ENCODE peak calls at places on chromosomes 2 and 18, in seven cellular contexts. D is A549, I is sigmoid colon, R is lower lobe of right lung, W is adipocyte, O is IMR-90, U is GM23248. B is an unnamed sample.

GRCh38 chr18:41989508-41989907 is 34.5 kb downstream of the PIK3C3 start:
- DNase-seq in D (no peak), I (no peak), U (no peak), W (no peak), R (no peak), O (no peak), B (no peak)

GRCh38 chr18:48776161-48776555 is 174.6 kb downstream of the SMAD7 start:
- DNase-seq in W (no peak), I (no peak), R (peak; percentile 39), O (no peak), U (no peak), D (no peak), B (no peak)

GRCh38 chr2:27400348-27401135 is 8.8 kb downstream of the PPM1G start:
- DNase-seq in D (no peak), I (no peak), U (peak; percentile 23), O (no peak), W (no peak), R (no peak), B (no peak)

GRCh38 chr2:120761164-120761861 is 25.6 kb downstream of the GLI2 start:
- DNase-seq in U (no peak), O (no peak), D (no peak), W (no peak), I (peak; percentile 58), R (peak; percentile 21), B (no peak)

GRCh38 chr2:206765242-206766056 is at the start of the genes FASTKD2 and MDH1B:
- DNase-seq in I (peak; percentile 95), R (peak; percentile 90), W (peak; percentile 97), O (peak; percentile 97), U (peak; percentile 100), D (peak; percentile 72), B (peak; percentile 94)

GRCh38 chr2:45554073-45554742 is 56.9 kb downstream of the SRBD1 start:
- DNase-seq in D (no peak), W (peak; percentile 46), U (peak; percentile 67), O (peak; percentile 62), R (no peak), I (no peak), B (peak; percentile 34)

GRCh38 chr2:60534034-60534393 is 19.4 kb downstream of the BCL11A start:
- DNase-seq in U (no peak), D (no peak), O (no peak), W (no peak), R (no peak), I (no peak), B (no peak)

GRCh38 chr2:6865346-6866238 is at the start of gene CMPK2:
- DNase-seq in I (peak; percentile 78), R (peak; percentile 90), O (peak; percentile 9), U (peak; percentile 68), W (peak; percentile 86), D (peak; percentile 50), B (peak; percentile 90)

GRCh38 chr2:195649629-195650190 is 7.3 kb upstream of the SLC39A10 start:
- DNase-seq in O (no peak), W (no peak), R (no peak), U (no peak), D (no peak), I (no peak), B (no peak)

GRCh38 chr18:74489631-74490030 is 6.5 kb upstream of the CNDP2 start:
- DNase-seq in W (peak; percentile 25), U (peak; percentile 43), I (no peak), O (peak; percentile 46), D (no peak), R (no peak), B (no peak)

GRCh38 chr2:227460079-227460485 is 11.9 kb upstream of the AGFG1 start:
- DNase-seq in O (peak; percentile 65), I (no peak), D (no peak), U (peak; percentile 58), R (no peak), W (no peak), B (peak; percentile 77)

GRCh38 chr2:24123212-24124002 is at the start of the genes FAM228B and PFN4:
- DNase-seq in D (peak; percentile 89), R (peak; percentile 93), U (peak; percentile 88), I (peak; percentile 95), O (peak; percentile 76), W (peak; percentile 94), B (peak; percentile 96)

GRCh38 chr2:72024451-72025175 is 123.0 kb downstream of the CYP26B1 start:
- DNase-seq in O (no peak), R (no peak), W (no peak), D (no peak), I (no peak), U (no peak), B (no peak)

GRCh38 chr2:190837991-190838390 is 42.6 kb upstream of the GLS start:
- DNase-seq in U (peak; percentile 56), R (no peak), I (no peak), W (peak; percentile 55), D (no peak), O (no peak), B (no peak)

GRCh38 chr2:175156534-175156933 is 11.5 kb downstream of the ATF2 start:
- DNase-seq in D (no peak), W (no peak), O (no peak), R (no peak), U (no peak), I (no peak), B (peak; percentile 1)

GRCh38 chr2:26099933-26100332 is 66.0 kb downstream of the RAB10 start:
- DNase-seq in O (no peak), U (no peak), I (no peak), D (no peak), R (no peak), W (no peak), B (no peak)

GRCh38 chr18:45231606-45232005 is 383.7 kb upstream of the SLC14A2 start:
- DNase-seq in O (peak; percentile 52), D (no peak), R (no peak), I (no peak), U (peak; percentile 23), W (no peak), B (no peak)

GRCh38 chr2:120763516-120763915 is 27.8 kb downstream of the GLI2 start:
- DNase-seq in U (no peak), W (no peak), R (peak; percentile 42), D (peak; percentile 33), O (no peak), I (peak; percentile 63), B (no peak)

GRCh38 chr2:12858786-12859185 is 142.1 kb downstream of the TRIB2 start:
- DNase-seq in I (no peak), O (no peak), W (no peak), U (peak; percentile 18), R (no peak), D (no peak), B (no peak)

GRCh38 chr2:12862541-12862940 is 145.8 kb downstream of the TRIB2 start:
- DNase-seq in W (peak; percentile 18), U (no peak), I (no peak), O (no peak), R (no peak), D (no peak), B (no peak)

GRCh38 chr2:12863937-12864336 is 147.2 kb downstream of the TRIB2 start:
- DNase-seq in U (no peak), R (no peak), O (no peak), W (no peak), D (no peak), I (no peak), B (no peak)

GRCh38 chr2:12857891-12858290 is 141.2 kb downstream of the TRIB2 start:
- DNase-seq in O (no peak), D (no peak), I (no peak), U (no peak), W (no peak), R (no peak), B (no peak)

DNA sequence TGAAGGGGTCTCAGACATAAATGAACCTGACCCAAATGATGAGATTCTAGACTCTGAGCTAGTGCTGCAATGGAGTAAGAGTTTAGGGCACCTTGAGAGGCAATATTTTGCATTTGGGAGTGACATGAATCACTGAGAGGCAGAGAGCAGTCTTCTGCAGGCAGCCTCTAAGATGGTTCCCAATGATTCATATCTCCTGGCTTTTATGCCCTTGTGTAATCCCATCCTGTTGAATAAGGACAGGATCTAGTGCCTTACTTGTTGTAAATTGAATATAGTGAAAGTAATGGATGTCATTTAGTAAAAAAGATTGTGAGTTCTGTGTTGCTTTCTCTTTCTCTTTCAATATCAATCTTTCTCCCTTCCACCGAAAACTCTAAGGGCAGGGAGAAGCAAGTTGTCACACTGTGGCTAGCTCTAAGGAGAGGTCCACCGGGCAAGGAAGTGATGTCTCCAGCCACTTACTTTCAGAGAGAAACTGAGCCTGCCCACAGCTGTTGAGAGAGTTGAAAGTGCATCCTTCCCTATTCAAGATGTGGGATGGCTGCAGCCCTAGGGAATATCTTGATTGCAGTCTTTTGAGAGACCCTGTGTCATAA is 144.7 kb downstream of the TRIB2 start:
- DNase-seq in U (peak; percentile 88), I (no peak), R (no peak), W (peak; percentile 50), D (no peak), O (peak; percentile 78), B (no peak)
- H3K9me3 ChIP-seq in U (no peaks in the 10 kb centered on the region), I (no peaks in the 10 kb centered on the region), R (peaks cover 10% of the 10 kb centered on the region), W (peaks cover 13% of the 10 kb centered on the region), D (peaks cover 3% of the 10 kb centered on the region), O (peaks cover 7% of the 10 kb centered on the region), B (peaks cover 5% of the 10 kb centered on the region)

DNA sequence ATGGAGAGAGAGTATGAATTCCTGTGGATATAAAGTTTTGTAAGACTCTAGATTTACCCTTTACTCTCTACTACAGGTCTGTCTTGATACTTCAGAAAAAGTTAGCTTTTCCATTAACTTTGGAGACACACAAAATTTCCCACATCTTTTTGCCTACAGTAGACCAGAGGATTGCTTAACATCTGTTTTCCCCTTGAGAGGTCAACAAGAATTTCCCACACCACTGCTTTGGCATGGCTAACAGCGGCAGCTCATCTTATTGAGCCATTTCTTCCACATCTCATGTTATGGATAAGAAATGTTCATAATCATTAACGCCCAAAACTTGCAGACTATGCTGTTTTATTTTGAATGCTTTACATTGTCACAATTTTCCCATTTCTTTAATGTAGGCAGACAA is 273.6 kb upstream of the RGPD4 start:
- DNase-seq in R (no peak), W (no peak), I (no peak), O (no peak), U (no peak), D (no peak), B (no peak)
- H3K9me3 ChIP-seq in R (peaks cover 13% of the 10 kb centered on the region), W (peaks cover 25% of the 10 kb centered on the region), I (no peaks in the 10 kb centered on the region), O (peaks cover 4% of the 10 kb centered on the region), U (no peaks in the 10 kb centered on the region), D (peaks cover 30% of the 10 kb centered on the region), B (peaks cover 3% of the 10 kb centered on the region)

DNA sequence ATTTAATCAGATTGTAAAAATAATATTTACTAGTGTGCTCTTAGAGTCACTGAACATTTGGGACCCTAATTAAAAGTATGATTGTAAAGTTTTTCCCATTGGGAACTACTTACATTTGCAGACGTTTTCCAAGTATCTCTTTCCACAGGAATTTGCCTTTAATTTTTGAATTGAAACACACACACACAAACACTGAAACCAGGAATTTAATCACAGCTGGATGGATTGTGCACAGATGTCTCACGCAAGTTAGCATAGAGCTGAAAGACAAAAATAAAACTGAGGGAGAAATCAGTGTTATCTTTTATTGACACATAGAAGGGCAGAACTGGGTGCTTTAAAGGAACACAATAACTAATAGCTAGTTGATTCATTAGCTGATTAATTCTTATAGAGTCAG is 230.7 kb downstream of the RND3 start:
- DNase-seq in U (no peak), W (no peak), I (no peak), D (no peak), R (no peak), O (peak; percentile 24), B (no peak)
- H3K9me3 ChIP-seq in U (no peaks in the 10 kb centered on the region), W (no peaks in the 10 kb centered on the region), I (no peaks in the 10 kb centered on the region), D (no peaks in the 10 kb centered on the region), R (no peaks in the 10 kb centered on the region), O (no peaks in the 10 kb centered on the region), B (no peaks in the 10 kb centered on the region)

DNA sequence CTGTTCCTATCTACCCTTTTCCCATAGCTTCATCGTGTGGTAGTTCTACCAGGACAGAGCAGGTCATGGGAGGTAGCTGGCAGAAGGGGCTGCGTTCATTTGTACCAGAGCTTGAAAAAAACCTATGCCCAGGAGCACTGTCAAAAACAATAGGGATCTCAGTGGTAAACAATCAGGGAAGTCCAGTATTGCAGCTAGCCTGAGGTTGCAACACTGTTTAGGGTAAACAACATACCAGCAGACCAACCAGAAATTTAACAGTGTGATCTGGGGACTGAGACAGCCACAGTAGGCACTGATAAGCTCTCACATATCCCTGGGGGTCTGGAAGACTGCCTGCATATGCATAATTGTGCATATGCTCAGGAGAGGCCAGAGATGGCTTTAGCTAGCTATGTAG is 12.1 kb upstream of the ZCCHC2 start:
- DNase-seq in D (no peak), U (no peak), R (no peak), I (no peak), O (no peak), W (peak; percentile 31), B (no peak)
- H3K9me3 ChIP-seq in D (peaks cover 5% of the 10 kb centered on the region), U (peaks cover 4% of the 10 kb centered on the region), R (peaks cover 35% of the 10 kb centered on the region), I (peaks cover 11% of the 10 kb centered on the region), O (peaks cover 5% of the 10 kb centered on the region), W (peaks cover 35% of the 10 kb centered on the region), B (no peaks in the 10 kb centered on the region)